ENCODE peak calls at places on chromosomes 2 and 18, in nine cellular contexts. One of them, this sample, is unnamed.

GRCh38 chr18:48338915-48339314 is 70.3 kb downstream of the ZBTB7C start:
- DNase-seq in NCI-H146: no peak
- DNase-seq in right atrium auricular region: no peak
- DNase-seq in progenitor cell of endocrine pancreas: no peak
- DNase-seq in AG08395: no peak
- DNase-seq in kidney: no peak
- DNase-seq in CD8-positive, alpha-beta memory T cell: no peak
- DNase-seq in stimulated activated naive CD8-positive, alpha-beta T cell treated with anti-CD3 and anti-CD28 coated beads, Interleukin-15, amount 100 ng/mL, for 72 hours: no peak
- DNase-seq in T follicular helper cell: no peak
- DNase-seq in this sample: no peak

GRCh38 chr2:112482309-112483046 is 522 bp downstream of the TTL start:
- DNase-seq in NCI-H146: peak; percentile 69
- DNase-seq in right atrium auricular region: no peak
- DNase-seq in progenitor cell of endocrine pancreas: peak; percentile 30
- DNase-seq in AG08395: peak; percentile 46
- DNase-seq in kidney: peak; percentile 80
- DNase-seq in CD8-positive, alpha-beta memory T cell: peak; percentile 53
- DNase-seq in stimulated activated naive CD8-positive, alpha-beta T cell treated with anti-CD3 and anti-CD28 coated beads, Interleukin-15, amount 100 ng/mL, for 72 hours: peak; percentile 30
- DNase-seq in T follicular helper cell: no peak
- DNase-seq in this sample: peak; percentile 23

GRCh38 chr2:69280017-69280671 is 106.9 kb downstream of the GFPT1 start:
- DNase-seq in NCI-H146: no peak
- DNase-seq in right atrium auricular region: no peak
- DNase-seq in progenitor cell of endocrine pancreas: no peak
- DNase-seq in AG08395: peak; percentile 43
- DNase-seq in kidney: no peak
- DNase-seq in CD8-positive, alpha-beta memory T cell: no peak
- DNase-seq in stimulated activated naive CD8-positive, alpha-beta T cell treated with anti-CD3 and anti-CD28 coated beads, Interleukin-15, amount 100 ng/mL, for 72 hours: no peak
- DNase-seq in T follicular helper cell: no peak
- DNase-seq in this sample: no peak

GRCh38 chr2:237315170-237315880 is 98.6 kb downstream of the COL6A3 start:
- DNase-seq in NCI-H146: no peak
- DNase-seq in right atrium auricular region: peak; percentile 94
- DNase-seq in progenitor cell of endocrine pancreas: peak; percentile 14
- DNase-seq in AG08395: peak; percentile 93
- DNase-seq in kidney: peak; percentile 95
- DNase-seq in CD8-positive, alpha-beta memory T cell: no peak
- DNase-seq in stimulated activated naive CD8-positive, alpha-beta T cell treated with anti-CD3 and anti-CD28 coated beads, Interleukin-15, amount 100 ng/mL, for 72 hours: no peak
- DNase-seq in T follicular helper cell: no peak
- DNase-seq in this sample: no peak

GRCh38 chr2:235496239-235496621 is 2.4 kb downstream of the AGAP1 start:
- DNase-seq in NCI-H146: no peak
- DNase-seq in right atrium auricular region: no peak
- DNase-seq in progenitor cell of endocrine pancreas: no peak
- DNase-seq in AG08395: no peak
- DNase-seq in kidney: no peak
- DNase-seq in CD8-positive, alpha-beta memory T cell: no peak
- DNase-seq in stimulated activated naive CD8-positive, alpha-beta T cell treated with anti-CD3 and anti-CD28 coated beads, Interleukin-15, amount 100 ng/mL, for 72 hours: no peak
- DNase-seq in T follicular helper cell: no peak
- DNase-seq in this sample: no peak

GRCh38 chr2:15577071-15577706 is 14.5 kb upstream of the DDX1 start:
- DNase-seq in NCI-H146: peak; percentile 83
- DNase-seq in right atrium auricular region: peak; percentile 84
- DNase-seq in progenitor cell of endocrine pancreas: peak; percentile 83
- DNase-seq in AG08395: peak; percentile 76
- DNase-seq in kidney: peak; percentile 79
- DNase-seq in CD8-positive, alpha-beta memory T cell: peak; percentile 88
- DNase-seq in stimulated activated naive CD8-positive, alpha-beta T cell treated with anti-CD3 and anti-CD28 coated beads, Interleukin-15, amount 100 ng/mL, for 72 hours: peak; percentile 78
- DNase-seq in T follicular helper cell: peak; percentile 83
- DNase-seq in this sample: peak; percentile 88

GRCh38 chr2:42138163-42139016 is 30.8 kb upstream of the EML4 start:
- DNase-seq in NCI-H146: no peak
- DNase-seq in right atrium auricular region: no peak
- DNase-seq in progenitor cell of endocrine pancreas: no peak
- DNase-seq in AG08395: peak; percentile 72
- DNase-seq in kidney: no peak
- DNase-seq in CD8-positive, alpha-beta memory T cell: no peak
- DNase-seq in stimulated activated naive CD8-positive, alpha-beta T cell treated with anti-CD3 and anti-CD28 coated beads, Interleukin-15, amount 100 ng/mL, for 72 hours: no peak
- DNase-seq in T follicular helper cell: no peak
- DNase-seq in this sample: no peak

GRCh38 chr2:238947920-238948710 is 100.2 kb downstream of the TWIST2 start:
- DNase-seq in NCI-H146: no peak
- DNase-seq in right atrium auricular region: peak; percentile 80
- DNase-seq in progenitor cell of endocrine pancreas: no peak
- DNase-seq in AG08395: peak; percentile 92
- DNase-seq in kidney: no peak
- DNase-seq in CD8-positive, alpha-beta memory T cell: no peak
- DNase-seq in stimulated activated naive CD8-positive, alpha-beta T cell treated with anti-CD3 and anti-CD28 coated beads, Interleukin-15, amount 100 ng/mL, for 72 hours: no peak
- DNase-seq in T follicular helper cell: no peak
- DNase-seq in this sample: no peak

GRCh38 chr2:36277146-36277808 is 78.3 kb upstream of the CRIM1 start:
- DNase-seq in NCI-H146: no peak
- DNase-seq in right atrium auricular region: no peak
- DNase-seq in progenitor cell of endocrine pancreas: no peak
- DNase-seq in AG08395: peak; percentile 39
- DNase-seq in kidney: no peak
- DNase-seq in CD8-positive, alpha-beta memory T cell: no peak
- DNase-seq in stimulated activated naive CD8-positive, alpha-beta T cell treated with anti-CD3 and anti-CD28 coated beads, Interleukin-15, amount 100 ng/mL, for 72 hours: no peak
- DNase-seq in T follicular helper cell: no peak
- DNase-seq in this sample: no peak

GRCh38 chr2:164495491-164496223 is 125.6 kb downstream of the GRB14 start:
- DNase-seq in NCI-H146: peak; percentile 3
- DNase-seq in right atrium auricular region: no peak
- DNase-seq in progenitor cell of endocrine pancreas: no peak
- DNase-seq in AG08395: peak; percentile 71
- DNase-seq in kidney: no peak
- DNase-seq in CD8-positive, alpha-beta memory T cell: no peak
- DNase-seq in stimulated activated naive CD8-positive, alpha-beta T cell treated with anti-CD3 and anti-CD28 coated beads, Interleukin-15, amount 100 ng/mL, for 72 hours: no peak
- DNase-seq in T follicular helper cell: no peak
- DNase-seq in this sample: no peak

GRCh38 chr2:12605936-12606335 is 110.8 kb upstream of the TRIB2 start:
- DNase-seq in NCI-H146: no peak
- DNase-seq in right atrium auricular region: no peak
- DNase-seq in progenitor cell of endocrine pancreas: no peak
- DNase-seq in AG08395: no peak
- DNase-seq in kidney: no peak
- DNase-seq in CD8-positive, alpha-beta memory T cell: no peak
- DNase-seq in stimulated activated naive CD8-positive, alpha-beta T cell treated with anti-CD3 and anti-CD28 coated beads, Interleukin-15, amount 100 ng/mL, for 72 hours: no peak
- DNase-seq in T follicular helper cell: no peak
- DNase-seq in this sample: no peak

GRCh38 chr2:167826906-167827305 is 420.5 kb downstream of the STK39 start:
- DNase-seq in NCI-H146: no peak
- DNase-seq in right atrium auricular region: no peak
- DNase-seq in progenitor cell of endocrine pancreas: no peak
- DNase-seq in AG08395: no peak
- DNase-seq in kidney: no peak
- DNase-seq in CD8-positive, alpha-beta memory T cell: no peak
- DNase-seq in stimulated activated naive CD8-positive, alpha-beta T cell treated with anti-CD3 and anti-CD28 coated beads, Interleukin-15, amount 100 ng/mL, for 72 hours: no peak
- DNase-seq in T follicular helper cell: no peak
- DNase-seq in this sample: no peak

GRCh38 chr2:64052468-64053241 is 33.4 kb upstream of the VPS54 start:
- DNase-seq in NCI-H146: peak; percentile 12
- DNase-seq in right atrium auricular region: no peak
- DNase-seq in progenitor cell of endocrine pancreas: no peak
- DNase-seq in AG08395: no peak
- DNase-seq in kidney: no peak
- DNase-seq in CD8-positive, alpha-beta memory T cell: no peak
- DNase-seq in stimulated activated naive CD8-positive, alpha-beta T cell treated with anti-CD3 and anti-CD28 coated beads, Interleukin-15, amount 100 ng/mL, for 72 hours: no peak
- DNase-seq in T follicular helper cell: no peak
- DNase-seq in this sample: no peak

GRCh38 chr2:39913648-39914456 is 134.8 kb upstream of the THUMPD2 start:
- DNase-seq in NCI-H146: peak; percentile 77
- DNase-seq in right atrium auricular region: no peak
- DNase-seq in progenitor cell of endocrine pancreas: no peak
- DNase-seq in AG08395: peak; percentile 75
- DNase-seq in kidney: no peak
- DNase-seq in CD8-positive, alpha-beta memory T cell: no peak
- DNase-seq in stimulated activated naive CD8-positive, alpha-beta T cell treated with anti-CD3 and anti-CD28 coated beads, Interleukin-15, amount 100 ng/mL, for 72 hours: peak; percentile 21
- DNase-seq in T follicular helper cell: no peak
- DNase-seq in this sample: no peak

GRCh38 chr2:228084717-228085116 is 96.8 kb downstream of the SPHKAP start:
- DNase-seq in NCI-H146: no peak
- DNase-seq in right atrium auricular region: no peak
- DNase-seq in progenitor cell of endocrine pancreas: no peak
- DNase-seq in AG08395: no peak
- DNase-seq in kidney: no peak
- DNase-seq in CD8-positive, alpha-beta memory T cell: no peak
- DNase-seq in stimulated activated naive CD8-positive, alpha-beta T cell treated with anti-CD3 and anti-CD28 coated beads, Interleukin-15, amount 100 ng/mL, for 72 hours: no peak
- DNase-seq in T follicular helper cell: no peak
- DNase-seq in this sample: no peak